ENCODE peak calls at places on chromosome 22, in ten cellular contexts. T, D, Z, C, W, I, O, F, S and J are unnamed samples.

GRCh38 chr22:45069925-45070324 is 60.1 kb upstream of the PHF21B start:
- DNase-seq in D (no peak), S (no peak), T (no peak), F (no peak), Z (no peak), O (no peak), C (no peak), W (no peak), I (no peak), J (no peak)

GRCh38 chr22:19766235-19766505 is 5.6 kb downstream of the TBX1 start:
- DNase-seq in I (no peak), T (no peak), S (no peak), Z (peak; percentile 68), C (no peak), D (no peak), W (no peak), F (no peak), O (no peak), J (no peak)

GRCh38 chr22:29030016-29030617 is 31.5 kb downstream of the C22orf31 start:
- DNase-seq in C (no peak), S (no peak), I (no peak), O (peak; percentile 50), T (no peak), W (no peak), D (no peak), Z (no peak), F (no peak), J (peak; percentile 52)

GRCh38 chr22:20061481-20061861 is 18.6 kb upstream of the DGCR8 start:
- DNase-seq in O (no peak), W (no peak), S (no peak), D (no peak), C (no peak), Z (no peak), I (no peak), F (no peak), T (no peak), J (no peak)

GRCh38 chr22:47623056-47623739 is 860.7 kb downstream of the TBC1D22A start:
- DNase-seq in T (no peak), W (no peak), F (no peak), Z (no peak), I (no peak), S (no peak), C (no peak), O (no peak), D (no peak), J (no peak)

GRCh38 chr22:44724416-44724815 is 22.4 kb downstream of the PRR5 start:
- DNase-seq in I (no peak), T (no peak), W (no peak), Z (no peak), F (no peak), D (no peak), C (no peak), S (no peak), O (no peak), J (no peak)

GRCh38 chr22:50224071-50224470 is 20.8 kb downstream of the TUBGCP6 start:
- DNase-seq in S (no peak), Z (no peak), O (no peak), D (no peak), T (no peak), I (no peak), C (no peak), W (no peak), F (no peak), J (no peak)

GRCh38 chr22:30036656-30037055 is 43.6 kb upstream of the HORMAD2 start:
- DNase-seq in T (no peak), D (no peak), O (peak; percentile 16), C (no peak), F (no peak), I (peak; percentile 43), W (no peak), Z (no peak), S (no peak), J (no peak)

GRCh38 chr22:40345801-40346177 is 511 bp upstream of the ADSL start:
- DNase-seq in Z (peak; percentile 36), C (no peak), D (no peak), T (peak; percentile 24), I (peak; percentile 62), W (no peak), O (no peak), S (peak; percentile 83), F (peak; percentile 63), J (peak; percentile 63)

GRCh38 chr22:17369553-17370035 is 334 bp downstream of the CECR2 start:
- DNase-seq in C (no peak), T (peak; percentile 42), O (no peak), Z (peak; percentile 61), D (no peak), I (peak; percentile 75), S (peak; percentile 60), F (no peak), W (peak; percentile 23), J (no peak)

GRCh38 chr22:29713156-29713715 is 6.6 kb upstream of the CABP7 start:
- DNase-seq in I (no peak), C (no peak), S (no peak), F (no peak), O (no peak), T (no peak), D (no peak), W (no peak), Z (no peak), J (no peak)

GRCh38 chr22:41425704-41426365 is 20.8 kb downstream of the TOB2 start:
- DNase-seq in Z (no peak), W (no peak), D (no peak), S (no peak), O (no peak), F (no peak), I (no peak), T (no peak), C (no peak), J (no peak)

GRCh38 chr22:31098633-31099110 is 8.7 kb downstream of the SELENOM start:
- DNase-seq in O (no peak), S (no peak), I (peak; percentile 36), C (no peak), F (no peak), D (no peak), T (peak; percentile 31), Z (peak; percentile 58), W (no peak), J (peak; percentile 66)

GRCh38 chr22:41579997-41580355 is 9.7 kb downstream of the PMM1 start:
- DNase-seq in I (no peak), F (no peak), O (no peak), T (no peak), D (no peak), Z (no peak), W (no peak), C (no peak), S (no peak), J (no peak)

GRCh38 chr22:40178417-40179409 is 988 bp downstream of the TNRC6B start:
- DNase-seq in S (no peak), I (peak; percentile 54), D (no peak), F (peak; percentile 62), T (no peak), Z (peak; percentile 16), O (no peak), C (no peak), W (no peak), J (peak; percentile 71)

GRCh38 chr22:48630444-48630777 is 1197.3 kb downstream of the BRD1 start:
- DNase-seq in Z (no peak), T (no peak), W (no peak), S (no peak), C (no peak), D (no peak), O (no peak), I (no peak), F (no peak), J (no peak)

GRCh38 chr22:45639747-45640102 is 31.9 kb upstream of the ATXN10 start:
- DNase-seq in W (no peak), I (no peak), Z (no peak), O (no peak), S (no peak), C (no peak), F (no peak), T (no peak), D (no peak), J (no peak)

GRCh38 chr22:36125994-36126531 is 34.5 kb downstream of the APOL3 start:
- DNase-seq in I (no peak), F (no peak), T (no peak), W (no peak), O (no peak), C (no peak), S (no peak), Z (no peak), D (no peak), J (no peak)

GRCh38 chr22:36125434-36125833 is 35.1 kb downstream of the APOL3 start:
- DNase-seq in C (no peak), F (no peak), W (no peak), Z (no peak), I (no peak), D (no peak), S (no peak), O (no peak), T (no peak), J (no peak)

GRCh38 chr22:36123673-36124630 is 36.6 kb downstream of the APOL3 start:
- DNase-seq in D (peak; percentile 96), I (peak; percentile 99), Z (peak; percentile 92), S (peak; percentile 95), T (peak; percentile 94), O (peak; percentile 83), C (peak; percentile 87), W (peak; percentile 85), F (peak; percentile 98), J (peak; percentile 95)
- H3K4me3 ChIP-seq in D (no peak overlapping the region), I (no peak overlapping the region), Z (no peak overlapping the region), S (peak overlapping the region; percentile 28), T (peak overlapping the region; percentile 47), O (peak overlapping the region; percentile 33), C (peak overlapping the region; percentile 21), W (peak overlapping the region; percentile 31), F (no peak overlapping the region), J (peak overlapping the region; percentile 17)

GRCh38 chr22:23180301-23180892 is at the start of gene BCR:
- DNase-seq in Z (peak; percentile 95), W (peak; percentile 58), I (peak; percentile 90), C (no peak), F (peak; percentile 89), T (peak; percentile 81), D (no peak), O (peak; percentile 34), S (no peak), J (peak; percentile 73)
- TF ChIP-seq CTCF in Z (no peak), W (no peak), I (no peak), C (peak; percentile 10), F (no peak), T (no peak), D (no peak), O (no peak), S (no peak), J (no peak)

DNA sequence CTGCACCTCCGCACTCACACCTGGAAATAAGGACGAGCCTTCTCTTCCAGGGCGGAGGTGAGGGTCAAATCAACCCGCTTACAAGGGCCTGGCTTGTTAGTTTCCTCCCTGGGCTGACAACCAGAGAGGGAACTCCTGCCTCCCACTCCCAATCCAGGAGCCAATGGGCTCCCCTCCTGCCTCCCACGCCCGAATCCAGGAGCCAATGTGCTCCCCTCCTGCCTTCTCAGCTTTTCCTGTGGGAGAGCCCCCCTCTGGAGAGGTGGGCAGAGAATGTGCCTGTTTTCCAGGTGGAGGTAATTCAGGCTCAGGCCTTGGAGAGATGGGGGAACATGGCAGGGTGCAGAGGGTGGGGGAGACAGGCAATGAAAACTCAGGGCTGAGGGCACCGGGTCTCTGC is 53.7 kb upstream of the TTLL12 start:
- DNase-seq in I (no peak), D (no peak), W (no peak), Z (no peak), F (no peak), S (no peak), T (no peak), O (no peak), C (no peak), J (no peak)
- H3K27me3 ChIP-seq in I (no peaks in the 10 kb centered on the region), D (no peaks in the 10 kb centered on the region), W (no peaks in the 10 kb centered on the region), Z (no peaks in the 10 kb centered on the region), F (no peaks in the 10 kb centered on the region), S (no peaks in the 10 kb centered on the region), T (no peaks in the 10 kb centered on the region), O (no peaks in the 10 kb centered on the region), C (peaks cover 41% of the 10 kb centered on the region), J (no peaks in the 10 kb centered on the region)

GRCh38 chr22:36328635-36329216 is 59.0 kb downstream of the MYH9 start:
- DNase-seq in W (no peak), O (no peak), I (peak; percentile 81), D (peak; percentile 81), C (peak; percentile 85), T (peak; percentile 58), Z (no peak), F (no peak), S (no peak), J (no peak)
- H3K4me3 ChIP-seq in W (no peak overlapping the region), O (peak overlapping the region; percentile 24), I (no peak overlapping the region), D (no peak overlapping the region), C (peak overlapping the region; percentile 10), T (peak overlapping the region; percentile 10), Z (no peak overlapping the region), F (no peak overlapping the region), S (peak overlapping the region; percentile 11), J (no peak overlapping the region)